ENCODE peak calls at places on chromosomes 4 and X, in ten cellular contexts. P, J, E, I, S, G, L, Z, O and T are unnamed samples.

GRCh38 chr4:156303708-156304107 is 350.0 kb upstream of the CTSO start:
- DNase-seq in P (no peak), J (no peak), E (no peak), I (no peak), S (no peak), G (no peak), L (no peak), Z (no peak), O (no peak), T (no peak)

GRCh38 chrX:128975716-128976115 is 547.6 kb downstream of the SMARCA1 start:
- DNase-seq in P (no peak), J (no peak), E (peak), I (peak), S (no peak), G (no peak), L (no peak), Z (no peak), O (no peak), T (no peak)

GRCh38 chr4:125125256-125125655 is 189.5 kb upstream of the FAT4 start:
- DNase-seq in P (no peak), J (no peak), E (no peak), I (no peak), S (no peak), G (no peak), L (no peak), Z (no peak), O (no peak), T (no peak)

GRCh38 chr4:85496933-85497332 is 22.0 kb downstream of the ARHGAP24 start:
- DNase-seq in P (no peak), J (no peak), E (no peak), I (no peak), S (peak), G (peak), L (no peak), Z (no peak), O (peak), T (no peak)

GRCh38 chr4:60531790-60532189 is 668.3 kb upstream of the ADGRL3 start:
- DNase-seq in P (no peak), J (no peak), E (no peak), I (no peak), S (no peak), G (no peak), L (no peak), Z (no peak), O (no peak), T (no peak)

GRCh38 chrX:13646154-13646549 is 6.8 kb upstream of the TCEANC start:
- DNase-seq in P (peak), J (peak), E (no peak), I (peak), S (no peak), G (peak), L (no peak), Z (no peak), O (peak), T (peak)

GRCh38 chr4:85807247-85807915 is 332.4 kb downstream of the ARHGAP24 start:
- DNase-seq in P (no peak), J (peak), E (no peak), I (no peak), S (peak), G (no peak), L (no peak), Z (no peak), O (no peak), T (no peak)

GRCh38 chr4:1172971-1173757 is 781 bp upstream of the SPON2 start:
- DNase-seq in P (peak), J (peak), E (peak), I (no peak), S (peak), G (no peak), L (no peak), Z (no peak), O (peak), T (no peak)

GRCh38 chr4:107050525-107051135 is 14.5 kb upstream of the DKK2 start:
- DNase-seq in P (no peak), J (no peak), E (no peak), I (peak), S (no peak), G (no peak), L (no peak), Z (no peak), O (peak), T (no peak)

GRCh38 chr4:9765091-9765490 is 16.3 kb upstream of the DRD5 start:
- DNase-seq in P (no peak), J (no peak), E (no peak), I (peak), S (no peak), G (no peak), L (no peak), Z (no peak), O (no peak), T (peak)

GRCh38 chrX:146241902-146242301 is 424.3 kb downstream of the SLITRK2 start:
- DNase-seq in P (no peak), J (no peak), E (no peak), I (no peak), S (no peak), G (no peak), L (no peak), Z (no peak), O (no peak), T (no peak)

GRCh38 chr4:117400039-117400835 is 314.9 kb upstream of the TRAM1L1 start:
- DNase-seq in P (no peak), J (no peak), E (no peak), I (no peak), S (no peak), G (peak), L (no peak), Z (no peak), O (peak), T (no peak)

GRCh38 chr4:173958445-173958844 is 325.0 kb downstream of the FBXO8 start:
- DNase-seq in P (no peak), J (no peak), E (no peak), I (no peak), S (no peak), G (no peak), L (no peak), Z (no peak), O (no peak), T (no peak)

GRCh38 chrX:25009407-25009806 is 6.4 kb downstream of the ARX start:
- DNase-seq in P (no peak), J (no peak), E (no peak), I (no peak), S (no peak), G (no peak), L (no peak), Z (no peak), O (no peak), T (no peak)